ENCODE peak calls at places on chromosomes 5 and 9, in seven cellular contexts. G, S, E, X, Y, Z and J are unnamed samples. For H3K4me1, the result is how much of the 10 kb centered on the place peaks cover.

GRCh38 chr9:137138701-137139467 is at the start of gene GRIN1:
- DNase-seq in X (no peak), G (no peak), S (no peak), Z (no peak), E (no peak), Y (no peak), J (no peak)

GRCh38 chr5:76690704-76691469 is 25.0 kb upstream of the F2R start:
- DNase-seq in Z (no peak), X (no peak), Y (peak), E (no peak), G (no peak), S (peak), J (no peak)

GRCh38 chr9:111525056-111525977 is at the start of gene ZNF483:
- DNase-seq in Z (peak), S (peak), Y (peak), G (peak), E (peak), X (peak), J (peak)

GRCh38 chr5:15789661-15790060 is 289.7 kb downstream of the FBXL7 start:
- DNase-seq in X (no peak), E (no peak), Y (peak), Z (no peak), S (peak), G (no peak), J (no peak)

GRCh38 chr5:170278611-170279500 is 18.7 kb downstream of the LCP2 start:
- DNase-seq in G (peak), Z (peak), Y (no peak), S (no peak), E (no peak), X (no peak), J (peak)

GRCh38 chr9:136545065-136545965 is 533 bp downstream of the NOTCH1 start:
- DNase-seq in E (no peak), Y (no peak), S (no peak), Z (no peak), X (no peak), G (no peak), J (no peak)

GRCh38 chr9:109424618-109425017 is 73.5 kb downstream of the PTPN3 start:
- DNase-seq in Z (no peak), Y (no peak), E (no peak), G (no peak), S (no peak), X (no peak), J (no peak)

GRCh38 chr9:120904999-120905793 is 21.4 kb downstream of the TRAF1 start:
- DNase-seq in E (no peak), Y (no peak), Z (no peak), S (no peak), G (no peak), X (no peak), J (no peak)

GRCh38 chr9:130041648-130042405 is 1.2 kb downstream of the FNBP1 start:
- DNase-seq in E (no peak), X (no peak), Z (no peak), G (peak), S (peak), Y (peak), J (peak)

GRCh38 chr9:85290019-85290418 is 451.7 kb downstream of the AGTPBP1 start:
- DNase-seq in E (no peak), Z (no peak), S (no peak), X (no peak), G (no peak), Y (no peak), J (no peak)

GRCh38 chr9:127568971-127569818 is 42.9 kb upstream of the STXBP1 start:
- DNase-seq in Z (peak), G (peak), E (no peak), S (peak), Y (peak), X (peak), J (peak)

GRCh38 chr9:89497978-89498844 is at the start of gene SEMA4D:
- DNase-seq in S (peak), Y (peak), G (peak), E (peak), Z (peak), X (peak), J (peak)

GRCh38 chr9:2170737-2171136 is 155.6 kb downstream of the SMARCA2 start:
- DNase-seq in Z (no peak), Y (no peak), G (no peak), E (no peak), X (no peak), S (no peak), J (no peak)

GRCh38 chr5:38846379-38846967 is 661 bp downstream of the OSMR start:
- DNase-seq in G (peak), X (no peak), E (no peak), Y (peak), S (no peak), Z (no peak), J (no peak)

GRCh38 chr5:102628449-102629175 is 126.5 kb upstream of the PAM start:
- DNase-seq in G (no peak), S (peak), X (no peak), E (no peak), Y (peak), Z (no peak), J (peak)

GRCh38 chr5:150058480-150059126 is 27.8 kb downstream of the CSF1R start:
- DNase-seq in Z (peak), E (no peak), X (no peak), S (peak), Y (peak), G (no peak), J (peak)

GRCh38 chr9:107707915-107708441 is 218.4 kb upstream of the KLF4 start:
- DNase-seq in Z (no peak), E (no peak), X (no peak), S (peak), G (no peak), Y (peak), J (no peak)

GRCh38 chr5:115551415-115551814 is 6.8 kb upstream of the FEM1C start:
- DNase-seq in Y (no peak), X (no peak), S (no peak), Z (no peak), G (no peak), E (no peak), J (no peak)

GRCh38 chr5:78004559-78004958 is 228.4 kb upstream of the TBCA start:
- DNase-seq in S (peak), Y (peak), X (no peak), G (no peak), Z (no peak), E (no peak), J (no peak)

GRCh38 chr5:150138551-150139265 is 16.9 kb downstream of the PDGFRB start:
- DNase-seq in Z (no peak), X (peak), E (no peak), G (peak), Y (peak), S (peak), J (peak)

GRCh38 chr5:95808686-95809413 is 13.7 kb downstream of the GLRX start:
- DNase-seq in E (no peak), Z (peak), S (no peak), G (peak), X (peak), Y (peak), J (peak)
- H3K4me3 ChIP-seq in E (no peak), Z (no peak), S (no peak), G (peak), X (peak), Y (no peak), J (no peak)

DNA sequence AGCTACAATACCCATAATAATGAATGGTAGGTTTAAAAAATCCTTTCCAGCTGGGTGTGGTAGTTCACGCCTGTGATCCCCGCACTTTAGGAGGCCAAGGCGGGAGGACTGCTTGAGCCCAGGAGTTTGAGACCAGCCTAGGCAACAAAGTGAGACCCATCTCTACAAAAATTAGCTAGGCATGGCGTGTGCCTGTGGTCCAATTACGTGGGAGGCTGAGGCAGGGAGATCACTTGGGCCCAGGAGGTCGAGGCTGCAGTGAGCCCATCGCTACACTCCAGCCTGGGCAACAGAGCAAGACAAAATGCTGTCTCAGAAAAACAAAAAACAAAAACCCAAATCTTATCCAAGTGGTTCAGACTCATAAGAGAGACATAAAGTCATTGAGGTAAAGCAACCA is 33.8 kb upstream of the SLC6A3 start:
- DNase-seq in E (no peak), Y (no peak), G (no peak), S (no peak), Z (no peak), X (peak), J (no peak)
- H3K27ac ChIP-seq in E (no peak), Y (no peak), G (no peak), S (no peak), Z (no peak), X (no peak), J (no peak)

GRCh38 chr5:79259383-79259782 is 23.5 kb downstream of the JMY start:
- DNase-seq in Z (no peak), Y (no peak), G (no peak), E (no peak), S (no peak), X (no peak), J (no peak)

GRCh38 chr5:79255786-79256557 is 20.0 kb downstream of the JMY start:
- DNase-seq in S (peak), E (no peak), X (no peak), Z (no peak), G (no peak), Y (peak), J (no peak)

GRCh38 chr5:79258801-79259200 is 22.9 kb downstream of the JMY start:
- DNase-seq in E (no peak), G (no peak), Y (no peak), Z (no peak), X (no peak), S (no peak), J (no peak)

GRCh38 chr5:79256563-79256962 is 20.6 kb downstream of the JMY start:
- DNase-seq in Y (no peak), Z (no peak), G (no peak), X (no peak), E (no peak), S (no peak), J (no peak)

DNA sequence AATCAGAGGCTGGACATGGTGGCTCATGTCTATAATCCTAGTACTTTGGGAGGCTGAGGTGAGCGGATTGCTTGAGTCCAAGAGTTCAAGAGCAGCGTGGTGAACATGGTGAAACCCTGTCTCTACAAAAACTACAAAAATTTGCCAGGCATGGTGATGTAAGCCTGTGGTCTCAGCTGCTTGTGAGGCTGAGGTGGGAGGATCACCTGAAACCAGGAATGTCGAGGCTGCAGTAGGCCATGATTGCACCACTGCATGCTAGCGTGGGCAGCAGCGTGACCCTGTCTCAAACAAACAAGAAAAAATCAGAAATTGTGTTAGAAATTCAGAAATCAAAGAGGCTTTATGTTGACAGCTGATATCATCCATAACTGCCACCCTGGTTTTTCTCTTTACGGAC is 21.4 kb downstream of the JMY start:
- DNase-seq in G (no peak), Z (no peak), X (no peak), E (no peak), S (no peak), Y (no peak), J (no peak)
- H3K4me1 ChIP-seq in G (under half), Z (under half), X (under half), E (under half), S (under half), Y (under half), J (under half)

GRCh38 chr5:172641359-172642045 is 439 bp downstream of the NEURL1B start:
- DNase-seq in S (no peak), Y (no peak), Z (no peak), G (peak), X (peak), E (no peak), J (no peak)

GRCh38 chr5:172640822-172641358 is at the start of gene NEURL1B:
- DNase-seq in X (peak), G (peak), Z (no peak), Y (peak), E (no peak), S (peak), J (peak)

GRCh38 chr5:172642926-172643325 is 1.9 kb downstream of the NEURL1B start:
- DNase-seq in Z (no peak), X (no peak), E (no peak), S (no peak), Y (no peak), G (no peak), J (no peak)

GRCh38 chr5:172642511-172642910 is 1.4 kb downstream of the NEURL1B start:
- DNase-seq in E (no peak), G (peak), Y (peak), X (no peak), S (no peak), Z (no peak), J (no peak)

GRCh38 chr5:172642046-172642409 is 965 bp downstream of the NEURL1B start:
- DNase-seq in Z (no peak), E (no peak), G (no peak), S (peak), X (no peak), Y (peak), J (no peak)
- H3K4me3 ChIP-seq in Z (peak), E (peak), G (peak), S (no peak), X (peak), Y (peak), J (peak)

GRCh38 chr5:1504244-1504595 is 19.5 kb downstream of the LPCAT1 start:
- DNase-seq in S (no peak), Y (no peak), Z (no peak), X (no peak), G (no peak), E (no peak), J (no peak)
- H3K27ac ChIP-seq in S (no peak), Y (no peak), Z (no peak), X (no peak), G (no peak), E (no peak), J (no peak)